ENCODE peak calls at places on chromosomes 5 and 9, in seven cellular contexts. One of them, this sample, is unnamed.

GRCh38 chr9:76490249-76490990 is 31.4 kb downstream of the GCNT1 start:
- DNase-seq in uterus: no peak
- DNase-seq in iris pigment epithelial cell: no peak
- DNase-seq in stimulated activated CD4-positive, alpha-beta T cell treated with anti-CD3 and anti-CD28 coated beads, Interleukin-2, amount 100 ng/mL, for 4 hours: no peak
- DNase-seq in hepatocyte: no peak
- DNase-seq in T follicular helper cell: no peak
- DNase-seq in left cardiac atrium: no peak
- DNase-seq in this sample: no peak

GRCh38 chr9:105052346-105052745 is 124.4 kb upstream of the ABCA1 start:
- DNase-seq in stimulated activated CD4-positive, alpha-beta T cell treated with anti-CD3 and anti-CD28 coated beads, Interleukin-2, amount 100 ng/mL, for 4 hours: no peak
- DNase-seq in iris pigment epithelial cell: no peak
- DNase-seq in T follicular helper cell: no peak
- DNase-seq in hepatocyte: no peak
- DNase-seq in uterus: no peak
- DNase-seq in left cardiac atrium: no peak
- DNase-seq in this sample: no peak

GRCh38 chr9:37025381-37026084 is 8.5 kb downstream of the PAX5 start:
- DNase-seq in T follicular helper cell: no peak
- DNase-seq in stimulated activated CD4-positive, alpha-beta T cell treated with anti-CD3 and anti-CD28 coated beads, Interleukin-2, amount 100 ng/mL, for 4 hours: no peak
- DNase-seq in iris pigment epithelial cell: no peak
- DNase-seq in uterus: no peak
- DNase-seq in left cardiac atrium: no peak
- DNase-seq in hepatocyte: no peak
- DNase-seq in this sample: no peak

GRCh38 chr9:109383356-109383755 is 62.5 kb upstream of the EPB41L4B start:
- DNase-seq in stimulated activated CD4-positive, alpha-beta T cell treated with anti-CD3 and anti-CD28 coated beads, Interleukin-2, amount 100 ng/mL, for 4 hours: no peak
- DNase-seq in uterus: no peak
- DNase-seq in left cardiac atrium: no peak
- DNase-seq in hepatocyte: no peak
- DNase-seq in iris pigment epithelial cell: no peak
- DNase-seq in T follicular helper cell: no peak
- DNase-seq in this sample: no peak

GRCh38 chr9:128819716-128820664 is 1.7 kb downstream of the ENDOG start:
- DNase-seq in uterus: peak; percentile 75
- DNase-seq in stimulated activated CD4-positive, alpha-beta T cell treated with anti-CD3 and anti-CD28 coated beads, Interleukin-2, amount 100 ng/mL, for 4 hours: no peak
- DNase-seq in T follicular helper cell: no peak
- DNase-seq in iris pigment epithelial cell: no peak
- DNase-seq in left cardiac atrium: peak; percentile 61
- DNase-seq in hepatocyte: peak; percentile 64
- DNase-seq in this sample: peak; percentile 69

GRCh38 chr5:72557576-72558336 is 50.5 kb upstream of the ZNF366 start:
- DNase-seq in stimulated activated CD4-positive, alpha-beta T cell treated with anti-CD3 and anti-CD28 coated beads, Interleukin-2, amount 100 ng/mL, for 4 hours: no peak
- DNase-seq in left cardiac atrium: no peak
- DNase-seq in iris pigment epithelial cell: no peak
- DNase-seq in T follicular helper cell: no peak
- DNase-seq in hepatocyte: no peak
- DNase-seq in uterus: no peak
- DNase-seq in this sample: no peak

GRCh38 chr5:68369436-68370125 is 154.0 kb downstream of the PIK3R1 start:
- DNase-seq in left cardiac atrium: no peak
- DNase-seq in T follicular helper cell: no peak
- DNase-seq in uterus: no peak
- DNase-seq in stimulated activated CD4-positive, alpha-beta T cell treated with anti-CD3 and anti-CD28 coated beads, Interleukin-2, amount 100 ng/mL, for 4 hours: peak; percentile 40
- DNase-seq in hepatocyte: no peak
- DNase-seq in iris pigment epithelial cell: no peak
- DNase-seq in this sample: no peak

GRCh38 chr5:173757817-173758216 is 130.3 kb upstream of the CPEB4 start:
- DNase-seq in stimulated activated CD4-positive, alpha-beta T cell treated with anti-CD3 and anti-CD28 coated beads, Interleukin-2, amount 100 ng/mL, for 4 hours: no peak
- DNase-seq in iris pigment epithelial cell: no peak
- DNase-seq in uterus: no peak
- DNase-seq in hepatocyte: no peak
- DNase-seq in T follicular helper cell: no peak
- DNase-seq in left cardiac atrium: no peak
- DNase-seq in this sample: no peak

GRCh38 chr5:90528704-90529233 is 615 bp downstream of the LYSMD3 start:
- DNase-seq in hepatocyte: peak; percentile 23
- DNase-seq in uterus: no peak
- DNase-seq in stimulated activated CD4-positive, alpha-beta T cell treated with anti-CD3 and anti-CD28 coated beads, Interleukin-2, amount 100 ng/mL, for 4 hours: no peak
- DNase-seq in T follicular helper cell: peak; percentile 26
- DNase-seq in iris pigment epithelial cell: peak; percentile 23
- DNase-seq in left cardiac atrium: no peak
- DNase-seq in this sample: peak; percentile 56

GRCh38 chr5:116543501-116543900 is 31.1 kb downstream of the SEMA6A start:
- DNase-seq in uterus: no peak
- DNase-seq in iris pigment epithelial cell: peak; percentile 41
- DNase-seq in hepatocyte: no peak
- DNase-seq in left cardiac atrium: no peak
- DNase-seq in T follicular helper cell: no peak
- DNase-seq in stimulated activated CD4-positive, alpha-beta T cell treated with anti-CD3 and anti-CD28 coated beads, Interleukin-2, amount 100 ng/mL, for 4 hours: no peak
- DNase-seq in this sample: peak; percentile 59

GRCh38 chr5:157801-158200 is 33.5 kb upstream of the LRRC14B start:
- DNase-seq in T follicular helper cell: no peak
- DNase-seq in uterus: no peak
- DNase-seq in hepatocyte: no peak
- DNase-seq in stimulated activated CD4-positive, alpha-beta T cell treated with anti-CD3 and anti-CD28 coated beads, Interleukin-2, amount 100 ng/mL, for 4 hours: no peak
- DNase-seq in iris pigment epithelial cell: no peak
- DNase-seq in left cardiac atrium: no peak
- DNase-seq in this sample: no peak

GRCh38 chr9:22508790-22509189 is 62.2 kb downstream of the DMRTA1 start:
- DNase-seq in uterus: no peak
- DNase-seq in left cardiac atrium: no peak
- DNase-seq in hepatocyte: no peak
- DNase-seq in iris pigment epithelial cell: no peak
- DNase-seq in stimulated activated CD4-positive, alpha-beta T cell treated with anti-CD3 and anti-CD28 coated beads, Interleukin-2, amount 100 ng/mL, for 4 hours: no peak
- DNase-seq in T follicular helper cell: no peak
- DNase-seq in this sample: no peak

GRCh38 chr5:14673443-14673842 is 8.9 kb downstream of the OTULIN start:
- DNase-seq in uterus: no peak
- DNase-seq in left cardiac atrium: no peak
- DNase-seq in T follicular helper cell: no peak
- DNase-seq in stimulated activated CD4-positive, alpha-beta T cell treated with anti-CD3 and anti-CD28 coated beads, Interleukin-2, amount 100 ng/mL, for 4 hours: no peak
- DNase-seq in iris pigment epithelial cell: no peak
- DNase-seq in hepatocyte: no peak
- DNase-seq in this sample: no peak

GRCh38 chr5:28305891-28306290 is 1267.5 kb upstream of the CDH9 start:
- DNase-seq in T follicular helper cell: no peak
- DNase-seq in left cardiac atrium: no peak
- DNase-seq in uterus: no peak
- DNase-seq in iris pigment epithelial cell: peak; percentile 23
- DNase-seq in stimulated activated CD4-positive, alpha-beta T cell treated with anti-CD3 and anti-CD28 coated beads, Interleukin-2, amount 100 ng/mL, for 4 hours: no peak
- DNase-seq in hepatocyte: no peak
- DNase-seq in this sample: no peak

GRCh38 chr5:96930058-96930457 is 5.8 kb upstream of the LNPEP start:
- DNase-seq in hepatocyte: no peak
- DNase-seq in left cardiac atrium: no peak
- DNase-seq in stimulated activated CD4-positive, alpha-beta T cell treated with anti-CD3 and anti-CD28 coated beads, Interleukin-2, amount 100 ng/mL, for 4 hours: no peak
- DNase-seq in iris pigment epithelial cell: peak; percentile 69
- DNase-seq in uterus: no peak
- DNase-seq in T follicular helper cell: no peak
- DNase-seq in this sample: no peak

GRCh38 chr9:119968837-119969707 is 599.8 kb upstream of the BRINP1 start:
- DNase-seq in stimulated activated CD4-positive, alpha-beta T cell treated with anti-CD3 and anti-CD28 coated beads, Interleukin-2, amount 100 ng/mL, for 4 hours: peak; percentile 3
- DNase-seq in T follicular helper cell: peak; percentile 2
- DNase-seq in left cardiac atrium: peak; percentile 81
- DNase-seq in iris pigment epithelial cell: peak; percentile 66
- DNase-seq in hepatocyte: peak; percentile 87
- DNase-seq in uterus: peak; percentile 50
- DNase-seq in this sample: peak; percentile 77

This sample was measured in trophoblast cell.